ENCODE peak calls at places on chromosomes 13 and 19, in nine cellular contexts. O, H, Q, X, B, V, Y, W and U are unnamed samples.

GRCh38 chr13:71865858-71866172 is 1.2 kb downstream of the DACH1 start:
- DNase-seq in B (no peak), V (no peak), O (no peak), W (no peak), H (no peak), X (no peak), Y (no peak), Q (peak), U (no peak)

GRCh38 chr19:3404324-3405260 is 38.2 kb downstream of the NFIC start:
- DNase-seq in Q (peak), Y (no peak), B (peak), V (peak), X (peak), O (peak), H (no peak), W (peak), U (peak)

GRCh38 chr19:48443262-48443661 is 2.5 kb upstream of the GRWD1 start:
- DNase-seq in Y (no peak), B (no peak), H (no peak), X (no peak), W (no peak), Q (no peak), V (no peak), O (no peak), U (no peak)

GRCh38 chr13:98484289-98485219 is 92.4 kb downstream of the STK24 start:
- DNase-seq in W (no peak), B (peak), Q (peak), O (peak), H (peak), V (no peak), Y (peak), X (peak), U (peak)

GRCh38 chr13:23679214-23679613 is 109.0 kb downstream of the TNFRSF19 start:
- DNase-seq in X (no peak), W (no peak), O (peak), B (no peak), H (peak), V (no peak), Y (no peak), Q (no peak), U (peak)

GRCh38 chr13:57270493-57270892 is 103.5 kb downstream of the PRR20E start:
- DNase-seq in Q (no peak), V (no peak), Y (no peak), B (no peak), H (no peak), O (no peak), X (no peak), W (no peak), U (no peak)

GRCh38 chr13:52085416-52085815 is 43.5 kb downstream of the NEK5 start:
- DNase-seq in H (no peak), X (peak), Y (no peak), W (no peak), B (no peak), O (peak), V (no peak), Q (no peak), U (peak)

GRCh38 chr13:76622336-76623045 is 263.7 kb downstream of the KCTD12 start:
- DNase-seq in H (no peak), W (no peak), X (no peak), B (no peak), O (no peak), Y (no peak), Q (peak), V (no peak), U (peak)

GRCh38 chr13:21228738-21229137 is 52.3 kb downstream of the MRPL57 start:
- DNase-seq in W (peak), Y (no peak), B (no peak), H (no peak), V (no peak), X (no peak), O (no peak), Q (no peak), U (no peak)

GRCh38 chr13:44243198-44243852 is 130.3 kb upstream of the SERP2 start:
- DNase-seq in Y (peak), B (no peak), X (no peak), O (peak), V (peak), H (peak), W (no peak), Q (peak), U (peak)

GRCh38 chr13:110212529-110212928 is 94.4 kb downstream of the COL4A1 start:
- DNase-seq in W (no peak), Y (no peak), X (no peak), Q (no peak), B (no peak), H (no peak), O (no peak), V (no peak), U (no peak)

GRCh38 chr13:109787135-109787954 is 962 bp upstream of the IRS2 start:
- DNase-seq in O (no peak), Y (peak), Q (no peak), V (no peak), W (peak), B (peak), X (no peak), H (peak), U (peak)

GRCh38 chr19:44879309-44880065 is 11.6 kb upstream of the TOMM40 start:
- DNase-seq in Y (no peak), B (no peak), O (no peak), W (no peak), H (no peak), Q (no peak), X (no peak), V (no peak), U (no peak)

GRCh38 chr19:39848392-39848791 is 2.2 kb upstream of the FBL start:
- DNase-seq in W (no peak), V (no peak), O (no peak), Q (no peak), H (no peak), X (no peak), Y (no peak), B (no peak), U (no peak)

GRCh38 chr19:1084024-1084868 is 10.9 kb downstream of the POLR2E start:
- DNase-seq in X (no peak), Q (no peak), B (no peak), Y (no peak), H (no peak), V (no peak), O (no peak), W (no peak), U (no peak)

GRCh38 chr19:47057328-47057727 is 8.9 kb upstream of the TMEM160 start:
- DNase-seq in H (no peak), V (no peak), X (no peak), Q (no peak), W (no peak), O (peak), B (no peak), Y (no peak), U (peak)

GRCh38 chr13:26628706-26629105 is 71.2 kb downstream of the WASF3 start:
- DNase-seq in Q (no peak), X (peak), Y (no peak), B (no peak), W (no peak), O (peak), V (no peak), H (peak), U (peak)

GRCh38 chr19:32570081-32570785 is 10.8 kb upstream of the PDCD5 start:
- DNase-seq in B (no peak), H (peak), O (peak), V (peak), Q (peak), W (no peak), X (peak), Y (peak), U (peak)

GRCh38 chr19:4913996-4914735 is 4.9 kb downstream of the UHRF1 start:
- DNase-seq in W (no peak), O (no peak), V (no peak), Q (no peak), H (peak), X (no peak), Y (no peak), B (no peak), U (no peak)

GRCh38 chr13:78680611-78681010 is 21.7 kb upstream of the OBI1 start:
- DNase-seq in X (no peak), Q (no peak), H (peak), V (no peak), O (no peak), B (no peak), W (no peak), Y (no peak), U (no peak)

GRCh38 chr13:48578516-48579166 is 45.8 kb upstream of the RCBTB2 start:
- DNase-seq in H (no peak), B (no peak), Y (no peak), V (no peak), O (peak), X (no peak), W (peak), Q (no peak), U (no peak)

GRCh38 chr13:76822691-76823267 is 63.4 kb downstream of the KCTD12 start:
- DNase-seq in V (no peak), Y (no peak), X (peak), W (no peak), B (no peak), H (peak), O (peak), Q (no peak), U (peak)

GRCh38 chr19:613732-614567 is 19.4 kb downstream of the POLRMT start:
- DNase-seq in H (no peak), X (no peak), W (no peak), Y (no peak), Q (no peak), V (no peak), O (no peak), B (no peak), U (no peak)

GRCh38 chr13:48500652-48501197 is 32.2 kb downstream of the RCBTB2 start:
- DNase-seq in H (peak), B (no peak), V (peak), Q (no peak), W (no peak), O (peak), Y (no peak), X (peak), U (peak)

DNA sequence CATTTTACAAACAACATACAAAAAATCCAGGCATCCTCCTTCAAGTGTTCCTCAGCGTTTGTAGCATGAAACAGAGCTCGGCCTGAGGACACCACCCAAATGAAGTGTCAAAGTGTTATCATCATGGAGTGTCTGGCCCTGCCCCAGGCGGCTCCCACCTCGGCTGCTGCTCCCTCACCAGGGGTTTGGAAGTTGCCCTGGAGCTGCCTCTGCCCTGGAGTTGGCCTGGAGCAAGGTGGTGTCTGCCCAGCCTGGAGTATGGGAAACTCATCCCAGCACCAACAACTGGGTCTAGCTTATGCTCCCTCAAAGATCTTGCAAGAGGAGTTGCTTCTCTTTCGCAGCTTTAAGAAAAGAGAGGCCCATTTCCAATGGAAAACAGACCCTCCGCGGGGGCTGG is 120.4 kb downstream of the FOXO1 start:
- DNase-seq in X (no peak), B (no peak), H (no peak), O (no peak), Y (no peak), Q (no peak), W (no peak), V (no peak), U (no peak)
- H3K4me3 ChIP-seq in X (no peak), B (no peak), H (no peak), O (no peak), Y (no peak), Q (no peak), W (no peak), V (no peak), U (no peak)

GRCh38 chr19:8021374-8021773 is 15.9 kb upstream of the ELAVL1 start:
- DNase-seq in X (no peak), V (no peak), B (no peak), O (no peak), Y (no peak), Q (no peak), H (no peak), W (no peak), U (no peak)

GRCh38 chr19:8020681-8021080 is 15.2 kb upstream of the ELAVL1 start:
- DNase-seq in Q (no peak), V (no peak), X (no peak), O (no peak), Y (no peak), H (no peak), W (no peak), B (no peak), U (no peak)

GRCh38 chr19:8023371-8023770 is 17.9 kb upstream of the ELAVL1 start:
- DNase-seq in O (no peak), W (no peak), Y (no peak), V (no peak), Q (no peak), H (no peak), X (no peak), B (no peak), U (no peak)

GRCh38 chr19:8022275-8022674 is 16.8 kb upstream of the ELAVL1 start:
- DNase-seq in B (no peak), V (no peak), H (no peak), O (no peak), Y (peak), X (no peak), W (no peak), Q (no peak), U (no peak)

GRCh38 chr19:8017808-8018207 is 12.4 kb upstream of the ELAVL1 start:
- DNase-seq in O (no peak), Q (no peak), W (no peak), Y (peak), H (no peak), X (no peak), V (no peak), B (no peak), U (no peak)
- TF ChIP-seq CTCF in O (no peak), Q (no peak), W (no peak), Y (peak), H (no peak), X (no peak), V (no peak), B (no peak), U (no peak)

GRCh38 chr13:40494932-40495619 is 171.4 kb downstream of the FOXO1 start:
- DNase-seq in H (peak), Q (no peak), V (no peak), B (no peak), X (no peak), W (no peak), Y (no peak), O (no peak), U (no peak)
- H3K4me3 ChIP-seq in H (no peak), Q (no peak), V (no peak), B (no peak), X (no peak), W (no peak), Y (no peak), O (no peak), U (no peak)

GRCh38 chr19:17733127-17733526 is 13.8 kb downstream of the MAP1S start:
- DNase-seq in V (no peak), B (no peak), W (no peak), Q (no peak), Y (no peak), X (no peak), H (no peak), O (no peak), U (no peak)
- TF ChIP-seq CTCF in V (no peak), B (no peak), W (no peak), Q (no peak), Y (no peak), X (no peak), H (no peak), O (no peak), U (no peak)